ENCODE peak calls at places on chromosome 5, in seven cellular contexts. O is neural crest cell, B is endothelial cell of umbilical vein, L is C1 segment of cervical spinal cord, F is kidney, H is heart right ventricle, I is IMR-90. U is an unnamed sample.

GRCh38 chr5:176780071-176780850 is 30.1 kb upstream of the UNC5A start:
- DNase-seq in O (no peak), B (no peak), L (no peak), F (peak), H (no peak), I (no peak), U (no peak)

GRCh38 chr5:167671176-167671575 is 620.3 kb upstream of the WWC1 start:
- DNase-seq in O (no peak), B (no peak), L (no peak), F (no peak), H (no peak), I (peak), U (no peak)

GRCh38 chr5:15598294-15598902 is 98.4 kb downstream of the FBXL7 start:
- DNase-seq in O (peak), B (no peak), L (no peak), F (no peak), H (no peak), I (no peak), U (no peak)

GRCh38 chr5:112696786-112697185 is 40.9 kb upstream of the APC start:
- DNase-seq in O (no peak), B (no peak), L (no peak), F (no peak), H (no peak), I (no peak), U (no peak)

GRCh38 chr5:6551287-6551954 is 81.4 kb downstream of the NSUN2 start:
- DNase-seq in O (no peak), B (no peak), L (no peak), F (peak), H (no peak), I (no peak), U (no peak)

GRCh38 chr5:180808461-180809000 is 5.9 kb upstream of the MGAT1 start:
- DNase-seq in O (no peak), B (no peak), L (no peak), F (peak), H (no peak), I (no peak), U (no peak)

GRCh38 chr5:122195784-122196394 is 66.5 kb downstream of the ZNF474 start:
- DNase-seq in O (peak), B (peak), L (no peak), F (no peak), H (no peak), I (peak), U (no peak)

GRCh38 chr5:75512383-75513074 is 838 bp downstream of the POLK start:
- DNase-seq in O (no peak), B (no peak), L (no peak), F (no peak), H (no peak), I (peak), U (no peak)

GRCh38 chr5:76703707-76704106 is 12.2 kb upstream of the F2R start:
- DNase-seq in O (no peak), B (no peak), L (no peak), F (no peak), H (no peak), I (peak), U (no peak)

GRCh38 chr5:177594071-177594470 is 2.1 kb downstream of the TMED9 start:
- DNase-seq in O (no peak), B (no peak), L (no peak), F (no peak), H (no peak), I (no peak), U (no peak)

GRCh38 chr5:175685701-175686350 is 28.0 kb downstream of the HRH2 start:
- DNase-seq in O (no peak), B (no peak), L (no peak), F (peak), H (no peak), I (no peak), U (no peak)

GRCh38 chr5:98906756-98907355 is 22.0 kb downstream of the CHD1 start:
- DNase-seq in O (no peak), B (no peak), L (no peak), F (no peak), H (no peak), I (no peak), U (no peak)

GRCh38 chr5:54301215-54301614 is 9.2 kb downstream of the ARL15 start:
- DNase-seq in O (no peak), B (no peak), L (no peak), F (no peak), H (no peak), I (peak), U (no peak)

U was measured in Right ventricle myocardium inferior.